ENCODE peak calls at places on chromosomes 6 and 20, in eight cellular contexts. O, T, L, U, H, M, R and F are unnamed samples.

GRCh38 chr20:59785118-59785959 is 148.1 kb downstream of the SYCP2 start:
- DNase-seq in O (no peak), T (no peak), L (no peak), U (no peak), H (no peak), M (no peak), R (no peak), F (peak)

GRCh38 chr6:52735071-52735470 is 28.2 kb downstream of the GSTA2 start:
- DNase-seq in O (no peak), T (no peak), L (no peak), U (no peak), H (no peak), M (no peak), R (no peak), F (no peak)

GRCh38 chr20:21291026-21291425 is 12.1 kb upstream of the XRN2 start:
- DNase-seq in O (no peak), T (no peak), L (no peak), U (no peak), H (no peak), M (no peak), R (no peak), F (no peak)

GRCh38 chr20:45611054-45611453 is 18.5 kb upstream of the WFDC10A start:
- DNase-seq in O (no peak), T (peak), L (no peak), U (no peak), H (no peak), M (peak), R (no peak), F (no peak)

GRCh38 chr20:33770005-33770404 is 38.2 kb downstream of the ZNF341 start:
- DNase-seq in O (no peak), T (no peak), L (peak), U (no peak), H (peak), M (no peak), R (no peak), F (no peak)

GRCh38 chr20:51404297-51405060 is 138.0 kb downstream of the NFATC2 start:
- DNase-seq in O (no peak), T (no peak), L (no peak), U (no peak), H (peak), M (peak), R (no peak), F (no peak)

GRCh38 chr6:42714098-42714761 is 8.2 kb downstream of the PRPH2 start:
- DNase-seq in O (no peak), T (peak), L (no peak), U (no peak), H (no peak), M (peak), R (no peak), F (no peak)

GRCh38 chr6:16168858-16169257 is 40.0 kb downstream of the MYLIP start:
- DNase-seq in O (no peak), T (peak), L (no peak), U (no peak), H (no peak), M (peak), R (peak), F (no peak)

GRCh38 chr6:149028767-149029405 is 282.1 kb downstream of the UST start:
- DNase-seq in O (peak), T (peak), L (no peak), U (peak), H (peak), M (peak), R (peak), F (no peak)

GRCh38 chr6:114432380-114432779 is 89.6 kb upstream of the HS3ST5 start:
- DNase-seq in O (no peak), T (no peak), L (no peak), U (no peak), H (no peak), M (no peak), R (no peak), F (no peak)

GRCh38 chr6:31037692-31038091 is 27.4 kb downstream of the MUC22 start:
- DNase-seq in O (peak), T (no peak), L (no peak), U (no peak), H (no peak), M (peak), R (no peak), F (no peak)

GRCh38 chr20:32966382-32966781 is 37.9 kb downstream of the SUN5 start:
- DNase-seq in O (no peak), T (no peak), L (no peak), U (no peak), H (peak), M (no peak), R (no peak), F (peak)

GRCh38 chr20:62311832-62312661 is 9.2 kb downstream of the ADRM1 start:
- DNase-seq in O (no peak), T (no peak), L (no peak), U (no peak), H (no peak), M (no peak), R (no peak), F (no peak)

GRCh38 chr20:23340524-23340923 is 10.1 kb upstream of the NXT1 start:
- DNase-seq in O (peak), T (peak), L (peak), U (peak), H (peak), M (peak), R (peak), F (no peak)

GRCh38 chr20:35181731-35182130 is 9.9 kb downstream of the PROCR start:
- DNase-seq in O (no peak), T (no peak), L (no peak), U (no peak), H (no peak), M (peak), R (no peak), F (no peak)

GRCh38 chr6:167678102-167679101 is 148.3 kb upstream of the AFDN start:
- DNase-seq in O (peak), T (no peak), L (peak), U (no peak), H (peak), M (peak), R (peak), F (peak)

GRCh38 chr6:36779227-36779626 is 60.0 kb downstream of the CPNE5 start:
- DNase-seq in O (no peak), T (no peak), L (no peak), U (no peak), H (no peak), M (no peak), R (no peak), F (no peak)

GRCh38 chr20:34705383-34706021 is 1.4 kb downstream of the TP53INP2 start:
- DNase-seq in O (no peak), T (peak), L (peak), U (peak), H (peak), M (no peak), R (peak), F (no peak)

GRCh38 chr6:156107514-156108150 is 652.0 kb upstream of the NOX3 start:
- DNase-seq in O (no peak), T (no peak), L (no peak), U (no peak), H (no peak), M (no peak), R (no peak), F (no peak)

DNA sequence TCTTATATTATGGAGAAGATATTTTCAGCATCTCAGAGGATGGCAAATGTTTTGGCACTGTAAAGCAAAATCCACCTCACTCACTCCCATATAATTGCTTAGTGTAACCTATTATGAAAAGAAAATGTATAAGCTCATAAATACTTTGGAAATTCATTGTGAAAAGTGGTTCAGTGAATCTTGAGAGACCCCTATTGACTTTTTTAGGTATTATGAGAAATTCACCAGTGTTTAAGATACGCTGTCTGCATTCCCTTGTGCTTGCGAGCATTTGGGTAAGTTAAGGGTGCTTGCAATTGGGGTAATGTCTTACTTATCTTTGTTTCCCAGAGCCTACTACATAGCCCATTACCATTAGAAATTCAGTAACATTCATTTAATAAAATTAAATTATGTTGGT is 66.3 kb upstream of the BMP5 start:
- DNase-seq in O (no peak), T (no peak), L (no peak), U (no peak), H (no peak), M (peak), R (peak), F (no peak)
- TF ChIP-seq CTCF in O (no peak), T (no peak), L (no peak), U (no peak), H (no peak), M (peak), R (peak), F (peak)

GRCh38 chr20:48193626-48194025 is 408.3 kb upstream of the SULF2 start:
- DNase-seq in O (no peak), T (no peak), L (no peak), U (no peak), H (no peak), M (no peak), R (no peak), F (no peak)
- TF ChIP-seq CTCF in O (no peak), T (no peak), L (no peak), U (no peak), H (no peak), M (no peak), R (no peak), F (no peak)

GRCh38 chr6:109443425-109443950 is 3.0 kb downstream of the SMPD2 start:
- DNase-seq in O (no peak), T (no peak), L (no peak), U (no peak), H (no peak), M (no peak), R (no peak), F (no peak)

GRCh38 chr6:109441069-109441816 is 719 bp downstream of the SMPD2 start:
- DNase-seq in O (no peak), T (peak), L (peak), U (peak), H (peak), M (peak), R (peak), F (no peak)

GRCh38 chr6:109442393-109442924 is 1.9 kb downstream of the SMPD2 start:
- DNase-seq in O (no peak), T (no peak), L (no peak), U (no peak), H (peak), M (no peak), R (no peak), F (no peak)

GRCh38 chr6:109445382-109445781 is 4.9 kb downstream of the SMPD2 start:
- DNase-seq in O (no peak), T (no peak), L (no peak), U (no peak), H (no peak), M (no peak), R (no peak), F (no peak)

DNA sequence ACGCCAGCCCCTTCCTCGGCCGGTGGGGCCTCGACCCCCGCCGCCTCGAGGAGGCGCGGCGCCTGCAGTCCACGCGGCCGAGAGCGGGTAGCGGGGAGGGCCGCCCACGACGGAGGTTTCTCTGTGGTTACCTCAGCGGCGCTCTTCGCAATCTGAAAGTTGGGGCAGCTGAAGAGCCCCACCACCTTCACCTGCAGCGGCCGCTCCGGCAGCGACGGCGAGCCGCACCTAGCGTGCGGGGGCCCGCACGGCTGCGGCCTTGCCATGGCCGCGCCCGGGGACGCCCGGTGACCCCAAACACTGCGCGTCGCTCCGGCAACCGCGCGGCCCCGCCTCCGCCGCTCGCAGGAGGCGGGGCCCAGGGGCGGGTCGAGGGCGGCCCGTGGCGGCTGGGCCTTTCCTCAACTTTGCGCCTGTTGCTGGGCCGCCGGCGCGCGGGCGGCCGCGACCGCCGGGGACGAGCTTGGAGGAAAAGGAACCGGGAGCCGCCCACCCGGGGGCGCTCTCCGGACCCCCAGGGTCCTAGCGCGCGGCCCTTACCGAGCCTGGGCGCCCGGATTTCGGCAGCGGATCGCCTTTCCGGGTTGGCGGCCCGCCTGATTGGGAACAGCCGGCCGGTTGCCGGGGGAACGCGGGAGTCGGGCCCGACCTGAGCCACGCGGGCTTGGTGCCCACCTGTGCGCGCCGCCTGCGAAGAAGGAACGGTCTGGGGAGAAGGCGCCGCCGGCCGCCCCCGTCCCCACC is at the start of the genes PPIL6 and SMPD2:
- DNase-seq in O (peak), T (peak), L (peak), U (peak), H (peak), M (peak), R (peak), F (no peak)
- TF ChIP-seq CTCF in O (no peak), T (no peak), L (peak), U (no peak), H (no peak), M (peak), R (peak), F (peak)

DNA sequence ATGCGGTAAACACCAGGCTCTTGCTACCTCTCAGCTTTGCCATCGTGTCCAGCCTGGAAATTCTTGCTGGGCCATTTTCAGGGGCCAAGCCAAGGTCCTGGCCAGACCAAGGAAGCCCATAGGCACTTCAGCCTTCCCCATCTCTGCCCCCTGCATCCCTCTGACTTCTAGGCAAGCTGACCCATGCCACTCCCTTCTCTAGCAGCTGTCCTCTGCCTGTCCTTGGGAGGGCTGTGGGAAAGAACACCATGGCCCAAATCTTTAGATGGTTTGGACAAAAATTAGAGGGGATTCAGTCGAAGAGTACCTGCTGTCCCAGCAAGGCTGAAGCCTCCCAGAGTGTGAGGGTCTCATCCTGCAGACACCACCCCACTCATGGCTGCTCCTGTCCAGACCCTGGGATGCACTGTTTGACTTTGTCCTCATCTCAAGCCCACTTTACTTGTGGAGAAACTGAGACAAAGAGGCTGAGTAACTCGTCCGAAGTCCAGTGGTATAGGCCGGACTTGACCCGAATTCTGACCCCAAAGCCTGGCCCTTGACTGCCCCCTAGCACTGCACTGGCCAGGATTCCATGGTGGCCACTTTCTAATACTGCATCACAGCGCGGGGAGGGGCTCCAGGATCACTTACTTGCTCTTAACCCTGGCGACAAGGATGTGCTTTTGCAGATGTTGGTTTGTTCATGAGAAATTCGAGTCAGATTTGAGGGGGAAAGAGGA is 22.4 kb upstream of the STX16 start:
- DNase-seq in O (no peak), T (no peak), L (no peak), U (no peak), H (no peak), M (no peak), R (no peak), F (no peak)
- TF ChIP-seq CTCF in O (no peak), T (no peak), L (no peak), U (no peak), H (no peak), M (no peak), R (peak), F (no peak)

GRCh38 chr6:161353208-161353613 is 79.3 kb upstream of the AGPAT4 start:
- DNase-seq in O (no peak), T (peak), L (no peak), U (no peak), H (no peak), M (no peak), R (peak), F (no peak)
- TF ChIP-seq CTCF in O (no peak), T (no peak), L (peak), U (no peak), H (no peak), M (peak), R (peak), F (peak)

DNA sequence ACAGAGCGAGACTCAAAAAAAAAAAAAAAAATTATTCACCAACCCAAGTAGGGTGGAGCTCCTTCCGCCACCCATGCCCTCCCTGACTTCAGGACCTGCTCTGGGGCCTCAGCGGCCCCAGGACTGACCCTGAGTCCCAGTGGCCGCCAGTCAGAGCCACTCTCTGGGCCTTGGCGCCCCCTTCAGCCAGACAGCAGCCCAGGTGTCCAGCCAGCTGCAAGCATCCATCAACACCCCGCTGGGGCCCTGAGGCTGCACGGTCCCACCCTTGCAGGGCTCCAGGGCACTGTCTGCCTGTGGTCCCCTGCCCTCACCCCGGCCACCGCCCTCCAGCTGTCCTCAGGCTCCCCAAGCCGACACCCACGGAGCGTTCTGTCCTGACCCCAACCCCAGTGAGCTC is 11.4 kb upstream of the KCNQ2 start:
- DNase-seq in O (no peak), T (no peak), L (no peak), U (no peak), H (no peak), M (no peak), R (peak), F (no peak)
- TF ChIP-seq CTCF in O (no peak), T (no peak), L (no peak), U (no peak), H (no peak), M (no peak), R (peak), F (peak)

DNA sequence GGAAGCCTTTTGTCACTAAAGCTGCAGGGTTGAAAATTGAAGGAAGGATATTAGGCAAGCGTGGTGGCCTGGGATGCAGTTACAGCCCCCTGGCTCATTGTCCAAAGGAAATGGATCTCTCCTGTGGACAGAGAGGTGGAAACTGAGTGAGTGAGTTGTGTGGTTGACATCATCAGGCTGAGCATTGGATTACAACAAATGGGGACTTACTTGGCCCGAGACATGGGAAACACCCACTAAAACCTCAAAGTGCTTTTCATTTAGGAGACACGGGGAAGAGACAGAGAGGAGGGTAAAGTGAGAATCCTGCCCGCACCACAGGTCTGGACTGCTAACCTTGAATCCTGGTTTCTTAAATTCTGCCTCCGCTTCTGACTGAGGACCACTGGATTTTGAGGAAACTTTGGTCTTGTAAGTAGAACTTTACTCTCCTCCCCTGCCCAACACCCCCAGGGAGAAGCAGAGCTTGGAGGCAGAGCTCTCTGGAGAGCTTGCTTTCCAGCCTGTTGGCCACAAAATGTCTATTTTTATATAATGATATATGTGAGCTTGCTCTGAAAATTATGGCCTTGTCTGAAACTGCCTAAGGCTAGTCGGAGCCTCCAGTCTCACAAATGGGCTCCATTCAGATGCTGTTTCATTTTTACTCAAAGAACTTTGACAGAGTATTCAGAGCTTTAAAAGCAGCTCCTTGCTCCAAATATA is at the start of gene PKIG:
- DNase-seq in O (peak), T (peak), L (no peak), U (no peak), H (no peak), M (peak), R (no peak), F (no peak)
- TF ChIP-seq CTCF in O (no peak), T (no peak), L (no peak), U (no peak), H (no peak), M (no peak), R (no peak), F (no peak)

DNA sequence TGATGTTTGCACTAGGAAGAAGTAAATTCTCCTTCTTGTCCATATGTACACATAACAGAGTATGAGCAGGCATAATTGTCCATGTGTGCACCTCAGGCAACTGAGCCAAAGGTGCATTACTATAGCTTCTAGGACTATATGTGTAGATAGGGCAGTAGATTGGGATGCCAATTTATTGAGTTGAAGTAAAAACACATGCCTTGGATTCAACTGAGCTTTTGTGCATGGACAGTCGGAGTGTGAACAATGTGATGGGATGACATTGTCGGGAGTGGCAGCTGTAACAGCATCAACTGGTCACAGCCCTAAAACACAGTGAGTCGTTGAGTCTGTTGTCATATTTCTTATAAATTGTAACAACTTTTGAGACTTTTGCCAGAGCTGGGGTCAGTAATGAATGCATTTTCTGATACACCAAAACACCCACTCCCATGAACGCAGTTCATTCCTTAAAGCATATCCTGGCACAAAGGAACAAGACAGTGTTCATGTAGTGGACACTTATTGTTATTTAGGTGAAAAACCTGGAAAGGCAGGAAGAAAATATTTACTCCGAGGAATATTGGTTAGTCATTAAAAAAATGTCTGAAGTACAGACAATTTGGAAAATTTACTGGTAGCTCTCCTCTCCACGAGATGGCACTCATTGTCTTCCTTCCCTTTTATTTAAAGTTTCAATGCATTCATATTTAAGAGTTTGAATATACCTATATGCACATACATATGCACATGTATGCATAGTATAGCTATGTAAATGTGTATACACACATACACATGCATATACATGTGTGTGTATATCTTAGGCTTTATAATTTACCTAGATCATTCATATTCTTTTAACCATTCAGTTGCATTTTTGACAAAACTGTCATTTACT is 302.0 kb upstream of the STXBP5 start:
- DNase-seq in O (no peak), T (peak), L (no peak), U (no peak), H (no peak), M (no peak), R (no peak), F (no peak)
- TF ChIP-seq CTCF in O (no peak), T (peak), L (no peak), U (no peak), H (no peak), M (no peak), R (no peak), F (peak)

GRCh38 chr20:54479138-54479906 is 3.9 kb downstream of the DOK5 start:
- DNase-seq in O (no peak), T (peak), L (no peak), U (no peak), H (no peak), M (no peak), R (peak), F (no peak)
- TF ChIP-seq CTCF in O (no peak), T (no peak), L (peak), U (no peak), H (no peak), M (peak), R (peak), F (peak)

GRCh38 chr6:29961966-29962365 is 19.6 kb downstream of the HLA-A start:
- DNase-seq in O (no peak), T (no peak), L (no peak), U (no peak), H (no peak), M (no peak), R (no peak), F (no peak)
- TF ChIP-seq CTCF in O (no peak), T (no peak), L (no peak), U (no peak), H (no peak), M (no peak), R (no peak), F (no peak)